ENCODE peak calls at places on chromosomes 16 and 17, in six cellular contexts. D, V, O, E, R and Y are unnamed samples.

GRCh38 chr17:7484964-7485377 is 805 bp downstream of the POLR2A start:
- DNase-seq in D (no peak), V (no peak), O (no peak), E (no peak), R (no peak), Y (no peak)

GRCh38 chr17:36933174-36934143 is 3.8 kb upstream of the LHX1 start:
- DNase-seq in D (no peak), V (no peak), O (no peak), E (no peak), R (no peak), Y (no peak)

GRCh38 chr17:43015579-43015978 is 6.6 kb downstream of the VAT1 start:
- DNase-seq in D (no peak), V (no peak), O (no peak), E (no peak), R (no peak), Y (no peak)

GRCh38 chr16:56912746-56913703 is 18.9 kb upstream of the HERPUD1 start:
- DNase-seq in D (no peak), V (no peak), O (no peak), E (no peak), R (peak), Y (peak)

GRCh38 chr16:75402821-75403475 is 30.4 kb downstream of the CFDP1 start:
- DNase-seq in D (no peak), V (no peak), O (no peak), E (no peak), R (peak), Y (peak)

GRCh38 chr17:49315974-49316570 is 46.0 kb downstream of the ZNF652 start:
- DNase-seq in D (no peak), V (no peak), O (no peak), E (no peak), R (peak), Y (peak)

GRCh38 chr17:55576237-55576998 is 65.2 kb upstream of the SMIM36 start:
- DNase-seq in D (no peak), V (no peak), O (no peak), E (no peak), R (peak), Y (peak)

GRCh38 chr16:88289549-88290344 is 93.0 kb upstream of the ZNF469 start:
- DNase-seq in D (no peak), V (no peak), O (no peak), E (no peak), R (no peak), Y (peak)

GRCh38 chr17:65453204-65453931 is 108.1 kb downstream of the AXIN2 start:
- DNase-seq in D (no peak), V (no peak), O (no peak), E (no peak), R (no peak), Y (no peak)

GRCh38 chr17:7587420-7587786 is 2.5 kb downstream of the SOX15 start:
- DNase-seq in D (peak), V (no peak), O (no peak), E (no peak), R (peak), Y (peak)

GRCh38 chr17:81043725-81044427 is 8.9 kb downstream of the BAIAP2 start:
- DNase-seq in D (no peak), V (no peak), O (no peak), E (no peak), R (no peak), Y (peak)

GRCh38 chr17:51590071-51590470 is 329.7 kb downstream of the UTP18 start:
- DNase-seq in D (no peak), V (no peak), O (no peak), E (no peak), R (no peak), Y (no peak)

GRCh38 chr17:65941500-65941899 is 250.4 kb downstream of the CEP112 start:
- DNase-seq in D (no peak), V (no peak), O (no peak), E (no peak), R (no peak), Y (no peak)

GRCh38 chr17:5027299-5027698 is 7.9 kb downstream of the SLC52A1 start:
- DNase-seq in D (no peak), V (no peak), O (no peak), E (no peak), R (no peak), Y (no peak)

GRCh38 chr17:48567209-48567608 is 10.9 kb downstream of the HOXB4 start:
- DNase-seq in D (no peak), V (no peak), O (no peak), E (no peak), R (no peak), Y (no peak)

GRCh38 chr16:10558746-10559641 is 21.4 kb downstream of the EMP2 start:
- DNase-seq in D (no peak), V (no peak), O (no peak), E (no peak), R (no peak), Y (peak)

GRCh38 chr17:12964840-12965239 is 53.0 kb downstream of the ELAC2 start:
- DNase-seq in D (no peak), V (no peak), O (no peak), E (no peak), R (no peak), Y (no peak)

GRCh38 chr16:648071-648785 is 937 bp upstream of the WDR90 start:
- DNase-seq in D (no peak), V (no peak), O (no peak), E (peak), R (no peak), Y (peak)

GRCh38 chr17:5781236-5781927 is 197.1 kb upstream of the NLRP1 start:
- DNase-seq in D (no peak), V (no peak), O (no peak), E (no peak), R (no peak), Y (no peak)